ENCODE peak calls at places on chromosomes 3 and 15, in four cellular contexts. One of them, this sample, is unnamed.

GRCh38 chr15:27490867-27491595 is 520.0 kb downstream of the GABRG3 start:
- DNase-seq in prostate gland: no peak
- DNase-seq in SK-N-SH: no peak
- DNase-seq in GM12892: no peak
- DNase-seq in this sample: no peak

GRCh38 chr3:133574260-133574881 is 885 bp downstream of the CDV3 start:
- DNase-seq in SK-N-SH: peak; percentile 85
- DNase-seq in prostate gland: peak; percentile 53
- DNase-seq in GM12892: peak; percentile 28
- DNase-seq in this sample: peak; percentile 96

GRCh38 chr3:171812811-171813210 is 2.5 kb upstream of the PLD1 start:
- DNase-seq in SK-N-SH: no peak
- DNase-seq in GM12892: no peak
- DNase-seq in prostate gland: no peak
- DNase-seq in this sample: no peak

GRCh38 chr3:63141-63845 is 133.3 kb upstream of the CHL1 start:
- DNase-seq in GM12892: no peak
- DNase-seq in prostate gland: no peak
- DNase-seq in SK-N-SH: no peak
- DNase-seq in this sample: no peak

GRCh38 chr15:76994001-76994400 is 925 bp upstream of the PSTPIP1 start:
- DNase-seq in prostate gland: no peak
- DNase-seq in GM12892: no peak
- DNase-seq in SK-N-SH: peak; percentile 14
- DNase-seq in this sample: peak; percentile 93

GRCh38 chr15:25624504-25625172 is 185.8 kb upstream of the UBE3A start:
- DNase-seq in SK-N-SH: no peak
- DNase-seq in prostate gland: no peak
- DNase-seq in GM12892: no peak
- DNase-seq in this sample: no peak

GRCh38 chr15:43511012-43511885 is 6.2 kb upstream of the MAP1A start:
- DNase-seq in GM12892: no peak
- DNase-seq in prostate gland: no peak
- DNase-seq in SK-N-SH: peak; percentile 55
- DNase-seq in this sample: no peak

GRCh38 chr3:164417955-164418354 is 660.3 kb downstream of the SI start:
- DNase-seq in SK-N-SH: no peak
- DNase-seq in prostate gland: no peak
- DNase-seq in GM12892: no peak
- DNase-seq in this sample: no peak

GRCh38 chr3:126402666-126403302 is 8.1 kb downstream of the CFAP100 start:
- DNase-seq in prostate gland: no peak
- DNase-seq in SK-N-SH: no peak
- DNase-seq in GM12892: no peak
- DNase-seq in this sample: peak; percentile 45

GRCh38 chr3:184234224-184234623 is 4.8 kb downstream of the VWA5B2 start:
- DNase-seq in prostate gland: peak; percentile 44
- DNase-seq in GM12892: no peak
- DNase-seq in SK-N-SH: peak; percentile 91
- DNase-seq in this sample: no peak

GRCh38 chr3:111764645-111765091 is 94.4 kb upstream of the PHLDB2 start:
- DNase-seq in GM12892: no peak
- DNase-seq in SK-N-SH: no peak
- DNase-seq in prostate gland: no peak
- DNase-seq in this sample: no peak

GRCh38 chr15:67035886-67036285 is 29.5 kb upstream of the SMAD3 start:
- DNase-seq in SK-N-SH: peak; percentile 36
- DNase-seq in prostate gland: no peak
- DNase-seq in GM12892: no peak
- DNase-seq in this sample: no peak

GRCh38 chr3:70250451-70250850 is 62.0 kb downstream of the MDFIC2 start:
- DNase-seq in GM12892: no peak
- DNase-seq in prostate gland: no peak
- DNase-seq in SK-N-SH: no peak
- DNase-seq in this sample: no peak

GRCh38 chr15:68210821-68211655 is 5.9 kb upstream of the CALML4 start:
- DNase-seq in prostate gland: no peak
- DNase-seq in SK-N-SH: peak; percentile 94
- DNase-seq in GM12892: peak; percentile 72
- DNase-seq in this sample: peak; percentile 90
- TF ChIP-seq POLR2AphosphoS5 in prostate gland: peak; percentile 25
- TF ChIP-seq POLR2AphosphoS5 in SK-N-SH: no peak
- TF ChIP-seq POLR2AphosphoS5 in GM12892: no peak
- TF ChIP-seq POLR2AphosphoS5 in this sample: peak; percentile 35

DNA sequence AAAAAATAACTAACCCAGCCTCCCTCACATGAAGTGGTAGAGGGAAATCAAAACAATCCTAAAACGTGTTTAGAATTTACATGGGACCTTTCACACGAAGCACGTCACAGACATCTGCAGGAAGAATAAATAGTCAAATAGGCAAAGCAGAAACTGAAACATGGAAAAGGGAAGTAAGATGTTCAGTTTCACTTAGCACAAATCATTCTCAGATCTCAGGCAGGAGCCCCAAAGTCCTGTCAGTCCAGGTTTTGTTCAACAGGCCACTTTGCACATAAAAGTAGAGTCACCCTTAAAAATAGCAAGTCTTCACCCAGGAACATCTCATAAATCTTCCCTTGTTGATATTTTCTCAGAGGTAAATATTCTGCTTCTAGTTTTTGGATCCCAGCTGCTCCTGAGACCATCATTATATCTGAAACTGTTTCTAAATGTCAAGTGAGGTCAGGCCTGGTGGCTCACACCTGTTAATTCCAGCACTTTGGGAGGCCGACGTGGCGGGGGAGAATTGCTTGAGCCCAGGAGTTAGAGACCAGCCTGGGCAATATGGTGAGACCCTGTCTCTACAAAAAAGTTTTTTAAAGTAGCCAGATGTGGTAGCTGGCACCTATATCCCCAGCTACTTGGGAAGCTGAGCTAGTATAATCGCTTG is 1.9 kb downstream of the RUBCN start:
- DNase-seq in prostate gland: no peak
- DNase-seq in GM12892: peak; percentile 39
- DNase-seq in SK-N-SH: no peak
- DNase-seq in this sample: no peak
- TF ChIP-seq POLR2AphosphoS5 in prostate gland: no peak
- TF ChIP-seq POLR2AphosphoS5 in GM12892: no peak
- TF ChIP-seq POLR2AphosphoS5 in SK-N-SH: no peak
- TF ChIP-seq POLR2AphosphoS5 in this sample: no peak

GRCh38 chr3:120599211-120599610 is 3.1 kb downstream of the NDUFB4 start:
- DNase-seq in prostate gland: no peak
- DNase-seq in GM12892: no peak
- DNase-seq in SK-N-SH: no peak
- DNase-seq in this sample: no peak

GRCh38 chr3:120601554-120601953 is 5.4 kb downstream of the NDUFB4 start:
- DNase-seq in SK-N-SH: peak; percentile 59
- DNase-seq in GM12892: no peak
- DNase-seq in prostate gland: no peak
- DNase-seq in this sample: no peak

GRCh38 chr3:120604784-120605183 is 8.6 kb downstream of the NDUFB4 start:
- DNase-seq in prostate gland: no peak
- DNase-seq in GM12892: no peak
- DNase-seq in SK-N-SH: no peak
- DNase-seq in this sample: no peak

GRCh38 chr3:120604382-120604781 is 8.2 kb downstream of the NDUFB4 start:
- DNase-seq in SK-N-SH: no peak
- DNase-seq in GM12892: no peak
- DNase-seq in prostate gland: no peak
- DNase-seq in this sample: no peak

DNA sequence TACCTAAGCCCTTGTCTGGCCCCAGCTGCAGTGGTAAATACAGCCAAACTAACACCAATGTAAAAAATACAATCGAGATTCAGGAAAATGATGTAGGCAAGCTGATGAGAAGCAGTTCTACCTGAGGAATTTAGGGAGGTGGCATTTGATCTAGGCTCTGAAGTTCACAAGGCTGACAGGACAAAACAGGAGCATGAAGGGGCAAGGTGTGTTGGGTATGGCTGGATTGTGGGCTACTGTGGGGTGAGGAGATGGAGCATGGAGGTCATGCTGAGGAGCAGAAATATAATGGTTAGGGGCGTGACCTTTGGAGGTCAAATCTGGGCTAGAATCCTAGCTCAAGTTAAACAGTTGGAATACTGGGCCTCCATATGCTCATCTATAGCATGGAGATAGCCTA is 6.5 kb downstream of the NDUFB4 start:
- DNase-seq in prostate gland: no peak
- DNase-seq in SK-N-SH: no peak
- DNase-seq in GM12892: no peak
- DNase-seq in this sample: no peak
- TF ChIP-seq POLR2AphosphoS5 in prostate gland: no peak
- TF ChIP-seq POLR2AphosphoS5 in SK-N-SH: no peak
- TF ChIP-seq POLR2AphosphoS5 in GM12892: peak; percentile 78
- TF ChIP-seq POLR2AphosphoS5 in this sample: no peak

DNA sequence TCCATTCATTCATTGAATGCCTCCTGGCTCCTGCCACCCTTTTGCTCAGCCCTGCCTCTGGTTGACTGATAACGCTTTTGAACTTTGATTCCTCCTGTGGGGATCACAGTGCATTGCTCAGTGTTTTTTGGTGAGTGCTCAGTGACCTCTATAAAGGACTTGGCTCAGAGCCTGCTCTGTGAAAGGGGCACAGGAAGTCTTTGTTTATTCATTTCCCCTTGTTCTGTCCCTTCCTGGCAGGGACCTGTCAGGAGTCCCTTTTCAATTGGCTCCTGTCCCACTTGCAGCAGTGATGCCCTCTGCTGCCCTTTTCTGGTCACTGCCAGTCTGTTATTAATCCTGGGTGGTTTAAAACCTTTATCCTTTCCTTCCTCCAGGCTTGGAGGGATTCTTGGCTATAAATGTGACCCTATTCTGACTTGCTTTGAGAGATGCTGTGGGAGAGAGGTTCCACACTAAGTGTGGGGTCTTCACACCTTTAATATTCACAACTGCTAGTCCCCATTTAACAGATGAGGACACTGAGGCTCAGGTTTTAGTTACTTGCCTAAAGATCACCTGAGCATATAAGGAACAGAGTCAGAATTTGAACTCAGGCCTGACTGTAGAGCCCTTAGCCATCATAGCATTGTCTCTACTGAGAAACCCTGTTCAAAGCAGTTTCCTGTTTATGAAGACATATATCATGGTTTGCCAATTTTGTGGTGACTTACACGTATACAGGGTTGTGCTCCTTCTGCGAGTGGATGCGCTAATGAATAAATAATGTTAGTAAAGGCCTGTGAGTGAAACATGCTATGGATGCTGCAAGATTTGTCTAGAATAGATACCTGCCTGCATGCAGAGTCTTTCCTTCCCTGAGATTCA is 23.2 kb upstream of the TATDN2 start:
- DNase-seq in SK-N-SH: peak; percentile 86
- DNase-seq in prostate gland: peak; percentile 70
- DNase-seq in GM12892: peak; percentile 52
- DNase-seq in this sample: peak; percentile 83
- TF ChIP-seq POLR2AphosphoS5 in SK-N-SH: peak; percentile 27
- TF ChIP-seq POLR2AphosphoS5 in prostate gland: peak; percentile 92
- TF ChIP-seq POLR2AphosphoS5 in GM12892: no peak
- TF ChIP-seq POLR2AphosphoS5 in this sample: peak; percentile 93

DNA sequence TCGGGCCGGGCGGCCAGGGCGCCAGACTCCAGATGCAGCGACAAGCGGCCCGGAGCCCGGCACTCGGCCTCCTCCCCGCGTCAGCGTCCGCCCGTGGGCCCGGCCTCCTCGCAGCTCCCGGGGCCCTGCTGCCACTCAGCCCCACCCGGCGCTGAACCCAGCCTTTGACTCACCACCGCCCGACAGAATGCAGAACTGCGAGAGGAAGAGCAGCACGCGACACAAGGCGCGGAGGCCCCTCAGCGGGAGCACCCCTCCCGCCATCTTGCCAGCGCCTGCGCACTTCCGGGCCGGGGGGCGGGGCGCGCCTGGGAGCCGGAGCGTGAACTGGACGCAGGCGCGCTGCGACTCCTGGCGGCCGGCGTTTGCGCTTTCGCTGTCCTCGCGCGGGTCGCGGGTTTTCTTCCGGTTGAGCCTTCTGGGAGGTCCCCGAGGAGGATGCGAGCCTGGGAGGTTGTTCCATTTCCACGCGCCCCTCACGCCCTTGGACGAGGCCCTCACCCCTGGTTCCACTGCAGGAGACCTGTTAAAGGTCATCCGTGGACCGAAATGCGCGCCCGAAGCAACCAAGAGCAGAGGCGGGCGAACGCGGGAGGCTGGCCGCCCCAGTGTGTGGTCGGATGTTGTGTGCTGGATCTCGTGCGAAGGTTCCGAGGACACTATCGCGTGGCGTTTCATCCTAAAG is at the start of gene TM2D3:
- DNase-seq in prostate gland: peak; percentile 91
- DNase-seq in GM12892: peak; percentile 82
- DNase-seq in SK-N-SH: peak; percentile 98
- DNase-seq in this sample: peak; percentile 99
- TF ChIP-seq POLR2AphosphoS5 in prostate gland: peak; percentile 90
- TF ChIP-seq POLR2AphosphoS5 in GM12892: peak; percentile 85
- TF ChIP-seq POLR2AphosphoS5 in SK-N-SH: peak; percentile 83
- TF ChIP-seq POLR2AphosphoS5 in this sample: peak; percentile 99

DNA sequence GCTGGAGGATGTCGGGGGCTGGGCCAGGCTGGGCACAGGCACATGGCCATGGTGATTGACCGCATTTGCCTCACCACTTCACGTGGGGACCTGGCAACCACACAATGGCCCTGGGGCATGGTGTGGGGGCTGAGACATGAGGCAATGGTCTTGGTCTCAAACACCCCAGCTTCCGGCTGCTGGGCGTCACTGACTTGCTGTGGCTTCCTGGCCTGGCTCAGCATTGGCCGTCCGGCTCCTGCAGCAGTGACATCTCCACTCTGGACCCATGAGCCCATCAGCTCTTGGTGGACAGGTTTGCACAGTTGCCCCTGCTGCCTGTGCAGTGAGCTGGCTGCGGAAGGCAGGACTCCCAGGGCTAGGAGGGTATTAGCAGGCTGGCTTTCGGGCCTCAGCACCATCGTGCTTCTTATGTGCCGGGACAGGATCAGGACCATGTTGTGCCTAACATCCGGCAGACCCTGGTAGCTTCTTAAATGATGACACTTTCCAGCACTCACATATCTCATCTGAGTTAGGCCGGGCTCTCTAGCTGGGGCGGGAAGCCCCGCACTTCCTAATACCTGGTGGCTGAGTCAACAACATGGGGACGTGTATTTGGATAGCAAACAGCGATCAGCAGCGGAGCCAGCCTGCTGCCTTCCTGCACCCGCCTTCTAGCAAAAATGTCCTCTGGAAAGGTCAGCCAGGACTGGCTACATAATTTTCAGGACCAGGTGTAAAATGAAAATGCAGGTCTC is 34.1 kb downstream of the ZNF710 start:
- DNase-seq in SK-N-SH: no peak
- DNase-seq in GM12892: no peak
- DNase-seq in prostate gland: peak; percentile 31
- DNase-seq in this sample: peak; percentile 91
- TF ChIP-seq POLR2AphosphoS5 in SK-N-SH: no peak
- TF ChIP-seq POLR2AphosphoS5 in GM12892: no peak
- TF ChIP-seq POLR2AphosphoS5 in prostate gland: no peak
- TF ChIP-seq POLR2AphosphoS5 in this sample: peak; percentile 74

GRCh38 chr3:125061170-125061569 is 5.4 kb upstream of the HEG1 start:
- DNase-seq in GM12892: no peak
- DNase-seq in prostate gland: no peak
- DNase-seq in SK-N-SH: no peak
- DNase-seq in this sample: no peak
- TF ChIP-seq POLR2AphosphoS5 in GM12892: no peak
- TF ChIP-seq POLR2AphosphoS5 in prostate gland: peak; percentile 49
- TF ChIP-seq POLR2AphosphoS5 in SK-N-SH: no peak
- TF ChIP-seq POLR2AphosphoS5 in this sample: peak; percentile 27

This sample was measured in spleen.